ENCODE peak calls at places on chromosomes 13 and 19, in seven cellular contexts. E, Y, R, U, B, I and F are unnamed samples.

GRCh38 chr13:28451482-28452217 is 43.3 kb downstream of the FLT1 start:
- DNase-seq in B (no peak), U (no peak), E (no peak), R (no peak), I (no peak), Y (no peak), F (no peak)

GRCh38 chr13:33017410-33017929 is 1.2 kb downstream of the KL start:
- DNase-seq in I (no peak), U (peak; percentile 39), R (peak; percentile 50), B (no peak), E (peak; percentile 56), Y (no peak), F (no peak)

GRCh38 chr13:37868691-37869505 is 674 bp downstream of the TRPC4 start:
- DNase-seq in U (peak; percentile 8), R (no peak), Y (no peak), E (no peak), B (no peak), I (no peak), F (no peak)

GRCh38 chr19:54188224-54188871 is 1.0 kb downstream of the MBOAT7 start:
- DNase-seq in B (no peak), E (no peak), R (no peak), I (peak; percentile 63), Y (no peak), U (no peak), F (no peak)

GRCh38 chr13:65600702-65601101 is 1629.4 kb downstream of the PCDH9 start:
- DNase-seq in R (no peak), U (no peak), I (no peak), E (no peak), Y (no peak), B (no peak), F (no peak)

GRCh38 chr13:41549491-41549890 is 92.1 kb downstream of the RGCC start:
- DNase-seq in R (no peak), E (no peak), B (no peak), U (no peak), Y (no peak), I (no peak), F (no peak)

GRCh38 chr13:80923907-80924306 is 583.0 kb upstream of the SPRY2 start:
- DNase-seq in Y (no peak), B (no peak), E (no peak), U (peak; percentile 28), I (no peak), R (no peak), F (no peak)

GRCh38 chr13:68439821-68440220 is 1209.7 kb upstream of the PCDH9 start:
- DNase-seq in I (no peak), E (no peak), R (no peak), Y (no peak), B (no peak), U (no peak), F (no peak)

GRCh38 chr19:33376423-33376822 is 2.9 kb downstream of the CEBPG start:
- DNase-seq in I (no peak), E (no peak), B (peak; percentile 46), R (peak; percentile 90), Y (peak; percentile 66), U (no peak), F (no peak)

GRCh38 chr13:46588019-46588418 is 35.0 kb downstream of the LRCH1 start:
- DNase-seq in I (no peak), E (no peak), B (no peak), Y (no peak), U (no peak), R (no peak), F (no peak)

GRCh38 chr19:40523322-40524047 is 53.2 kb upstream of the SHKBP1 start:
- DNase-seq in U (peak; percentile 77), E (peak; percentile 89), Y (no peak), R (peak; percentile 44), I (peak; percentile 9), B (peak; percentile 72), F (no peak)

DNA sequence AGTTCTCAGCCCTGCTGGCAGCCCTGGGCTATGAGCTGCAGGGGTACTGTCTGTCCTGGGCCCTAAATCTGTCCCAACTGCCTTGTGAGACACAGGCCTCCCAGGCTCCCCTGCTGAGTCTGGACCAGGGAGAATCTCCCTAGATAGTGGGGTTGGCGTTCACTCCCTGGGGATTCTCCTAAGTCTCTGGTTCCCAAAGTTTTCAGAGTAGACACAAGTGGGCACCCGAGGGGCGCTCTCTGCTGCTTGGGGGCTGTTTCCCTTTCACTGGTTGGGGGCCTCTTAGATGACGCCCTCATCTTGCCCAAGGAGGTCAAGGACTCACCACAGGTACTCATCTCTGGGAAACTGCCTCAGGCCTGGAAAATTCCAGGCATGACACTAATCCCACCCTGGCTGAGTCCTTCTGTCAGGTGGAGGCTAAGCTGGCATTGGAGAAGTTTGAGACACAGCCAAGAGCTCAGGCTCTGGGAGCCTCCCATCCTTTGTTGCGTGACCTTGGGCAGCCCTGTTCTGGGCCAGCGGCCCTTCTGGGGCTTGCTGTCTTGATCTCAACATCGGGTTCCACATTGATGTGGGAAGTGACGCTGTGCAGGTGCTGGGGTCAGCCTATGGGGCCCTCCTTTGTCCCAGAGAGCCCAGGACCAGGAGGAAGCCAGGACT is 3.9 kb downstream of the RPL18A start:
- DNase-seq in U (no peak), R (no peak), Y (no peak), E (no peak), I (no peak), B (no peak), F (no peak)
- H3K36me3 ChIP-seq in U (peaks cover 26% of the 10 kb centered on the region), R (peaks cover 46% of the 10 kb centered on the region), Y (peaks cover 34% of the 10 kb centered on the region), E (peaks cover 9% of the 10 kb centered on the region), I (peaks cover 31% of the 10 kb centered on the region), B (peaks cover 46% of the 10 kb centered on the region), F (peaks cover 31% of the 10 kb centered on the region)

GRCh38 chr13:82817133-82817532 is 1065.1 kb downstream of the SLITRK1 start:
- DNase-seq in R (no peak), I (no peak), E (no peak), Y (no peak), U (no peak), B (no peak), F (no peak)
- H3K36me3 ChIP-seq in R (no peaks in the 10 kb centered on the region), I (no peaks in the 10 kb centered on the region), E (no peaks in the 10 kb centered on the region), Y (no peaks in the 10 kb centered on the region), U (no peaks in the 10 kb centered on the region), B (no peaks in the 10 kb centered on the region), F (no peaks in the 10 kb centered on the region)

GRCh38 chr19:11046608-11047354 is 42.5 kb upstream of the LDLR start:
- DNase-seq in B (no peak), Y (no peak), I (no peak), R (no peak), U (no peak), E (no peak), F (no peak)

GRCh38 chr19:11044436-11044835 is 44.8 kb upstream of the LDLR start:
- DNase-seq in Y (no peak), B (no peak), R (no peak), E (no peak), I (no peak), U (no peak), F (no peak)

GRCh38 chr19:11045536-11045935 is 43.7 kb upstream of the LDLR start:
- DNase-seq in I (no peak), U (no peak), R (no peak), B (no peak), Y (no peak), E (no peak), F (no peak)

GRCh38 chr19:11050323-11051114 is 38.7 kb upstream of the LDLR start:
- DNase-seq in U (no peak), E (no peak), R (no peak), Y (no peak), I (no peak), B (no peak), F (no peak)

GRCh38 chr19:11047856-11048255 is 41.4 kb upstream of the LDLR start:
- DNase-seq in I (no peak), Y (no peak), E (no peak), B (no peak), U (no peak), R (no peak), F (no peak)
- H3K36me3 ChIP-seq in I (peaks cover 9% of the 10 kb centered on the region), Y (peaks cover 7% of the 10 kb centered on the region), E (peaks cover 2% of the 10 kb centered on the region), B (peaks cover 26% of the 10 kb centered on the region), U (peaks cover 31% of the 10 kb centered on the region), R (peaks cover 58% of the 10 kb centered on the region), F (peaks cover 11% of the 10 kb centered on the region)

GRCh38 chr13:20782116-20782708 is 8.5 kb upstream of the EEF1AKMT1 start:
- DNase-seq in Y (no peak), I (no peak), B (no peak), U (no peak), R (no peak), E (no peak), F (no peak)
- H3K36me3 ChIP-seq in Y (peaks cover 15% of the 10 kb centered on the region), I (peaks cover 27% of the 10 kb centered on the region), B (peaks cover 20% of the 10 kb centered on the region), U (peaks cover 70% of the 10 kb centered on the region), R (peaks cover 79% of the 10 kb centered on the region), E (peaks cover 5% of the 10 kb centered on the region), F (peaks cover 1% of the 10 kb centered on the region)

GRCh38 chr19:19488875-19489690 is 26.3 kb downstream of the TSSK6 start:
- DNase-seq in R (peak; percentile 77), B (peak; percentile 89), U (peak; percentile 33), I (peak; percentile 91), E (peak; percentile 74), Y (peak; percentile 77), F (peak; percentile 78)

GRCh38 chr19:19489804-19490204 is 25.5 kb downstream of the TSSK6 start:
- DNase-seq in U (peak; percentile 16), I (no peak), Y (no peak), E (no peak), B (no peak), R (no peak), F (no peak)

GRCh38 chr19:19491321-19492025 is 23.9 kb downstream of the TSSK6 start:
- DNase-seq in U (no peak), B (no peak), Y (no peak), R (no peak), E (no peak), I (no peak), F (no peak)

GRCh38 chr19:19492026-19492610 is 23.2 kb downstream of the TSSK6 start:
- DNase-seq in E (no peak), Y (no peak), B (no peak), U (no peak), I (no peak), R (no peak), F (no peak)

DNA sequence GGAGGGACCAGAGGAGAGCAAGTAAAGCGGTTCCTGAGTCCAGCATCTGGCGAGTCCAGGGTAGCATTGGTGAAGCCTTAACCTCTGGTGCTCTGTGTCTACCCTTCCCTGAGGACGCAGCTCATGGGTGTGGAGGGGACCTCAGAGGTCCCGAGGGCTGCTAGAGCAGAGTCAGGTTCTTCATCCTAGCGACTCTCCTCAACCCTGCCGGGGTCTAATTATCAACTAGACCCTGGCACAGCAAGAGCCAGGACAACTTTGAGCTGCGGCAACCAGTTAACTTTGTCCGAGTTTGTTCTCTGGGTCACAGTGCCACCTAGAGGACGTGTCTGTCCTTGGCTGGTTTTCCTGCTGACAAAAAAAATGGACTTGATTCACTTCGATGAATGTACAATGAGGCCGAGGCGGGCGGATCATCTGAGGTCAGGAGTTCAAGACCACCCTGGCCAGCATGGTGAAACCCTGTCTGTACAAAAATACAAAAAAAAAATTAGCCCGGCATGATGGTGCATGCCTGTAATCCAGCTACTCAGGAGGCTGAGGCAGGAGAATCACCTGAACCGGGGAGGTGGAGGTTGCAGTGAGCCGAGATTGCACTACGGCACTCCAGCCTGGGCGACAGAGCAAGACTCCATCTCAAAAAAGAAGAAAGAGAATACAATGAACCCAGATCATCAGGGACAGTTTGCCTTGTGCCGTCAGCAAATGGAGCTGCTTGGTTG is 24.9 kb downstream of the TSSK6 start:
- DNase-seq in B (peak; percentile 56), R (peak; percentile 78), E (peak; percentile 71), Y (peak; percentile 50), I (peak; percentile 76), U (peak; percentile 85), F (peak; percentile 85)
- H3K36me3 ChIP-seq in B (peaks cover 21% of the 10 kb centered on the region), R (peaks cover 37% of the 10 kb centered on the region), E (no peaks in the 10 kb centered on the region), Y (peaks cover 22% of the 10 kb centered on the region), I (peaks cover 32% of the 10 kb centered on the region), U (peaks cover 12% of the 10 kb centered on the region), F (peaks cover 12% of the 10 kb centered on the region)

GRCh38 chr19:3701200-3701599 is 932 bp upstream of the PIP5K1C start:
- DNase-seq in B (no peak), I (no peak), Y (no peak), U (no peak), E (no peak), R (no peak), F (no peak)
- H3K36me3 ChIP-seq in B (no peaks in the 10 kb centered on the region), I (no peaks in the 10 kb centered on the region), Y (no peaks in the 10 kb centered on the region), U (no peaks in the 10 kb centered on the region), E (no peaks in the 10 kb centered on the region), R (no peaks in the 10 kb centered on the region), F (no peaks in the 10 kb centered on the region)